ENCODE peak calls at places on chromosomes 3 and 15, in ten cellular contexts. I, A, H, E, F, Q, D, Y, S and W are unnamed samples.

GRCh38 chr3:153043729-153044314 is 118.2 kb upstream of the RAP2B start:
- DNase-seq in I (peak), A (peak), H (no peak), E (peak), F (no peak), Q (no peak), D (no peak), Y (peak), S (no peak), W (no peak)

GRCh38 chr3:44865272-44866005 is 3.7 kb downstream of the TMEM42 start:
- DNase-seq in I (no peak), A (no peak), H (no peak), E (no peak), F (no peak), Q (no peak), D (no peak), Y (no peak), S (no peak), W (no peak)

GRCh38 chr15:57437564-57437963 is 61.3 kb downstream of the CGNL1 start:
- DNase-seq in I (no peak), A (no peak), H (no peak), E (no peak), F (no peak), Q (no peak), D (no peak), Y (no peak), S (no peak), W (no peak)

GRCh38 chr3:46946856-46947544 is 29.5 kb downstream of the CCDC12 start:
- DNase-seq in I (peak), A (peak), H (peak), E (peak), F (peak), Q (no peak), D (no peak), Y (peak), S (no peak), W (no peak)

GRCh38 chr3:101128786-101129185 is 135.6 kb upstream of the ABI3BP start:
- DNase-seq in I (no peak), A (peak), H (no peak), E (no peak), F (peak), Q (no peak), D (peak), Y (peak), S (no peak), W (no peak)

GRCh38 chr3:195043612-195044144 is 227.3 kb downstream of the XXYLT1 start:
- DNase-seq in I (no peak), A (no peak), H (no peak), E (peak), F (no peak), Q (no peak), D (no peak), Y (no peak), S (no peak), W (no peak)

GRCh38 chr15:100918034-100918689 is 995 bp upstream of the LRRK1 start:
- DNase-seq in I (peak), A (peak), H (peak), E (peak), F (peak), Q (no peak), D (peak), Y (peak), S (peak), W (no peak)

GRCh38 chr15:60093273-60094067 is 89.4 kb downstream of the FOXB1 start:
- DNase-seq in I (no peak), A (no peak), H (no peak), E (no peak), F (peak), Q (no peak), D (peak), Y (peak), S (no peak), W (no peak)

GRCh38 chr15:51349156-51349844 is 7.8 kb downstream of the GLDN start:
- DNase-seq in I (no peak), A (no peak), H (no peak), E (peak), F (no peak), Q (no peak), D (no peak), Y (no peak), S (no peak), W (no peak)

GRCh38 chr3:32791833-32792232 is 26.0 kb upstream of the TRIM71 start:
- DNase-seq in I (no peak), A (no peak), H (no peak), E (no peak), F (no peak), Q (no peak), D (no peak), Y (no peak), S (no peak), W (no peak)

GRCh38 chr3:141399979-141400971 is 32.0 kb downstream of the ZBTB38 start:
- DNase-seq in I (peak), A (no peak), H (no peak), E (peak), F (no peak), Q (no peak), D (no peak), Y (no peak), S (no peak), W (peak)

GRCh38 chr15:50224606-50225005 is 40.9 kb downstream of the HDC start:
- DNase-seq in I (peak), A (peak), H (no peak), E (peak), F (no peak), Q (no peak), D (no peak), Y (peak), S (no peak), W (no peak)

GRCh38 chr15:57792729-57793449 is 86.4 kb downstream of the POLR2M start:
- DNase-seq in I (no peak), A (peak), H (peak), E (no peak), F (no peak), Q (no peak), D (no peak), Y (peak), S (no peak), W (no peak)

GRCh38 chr15:80265021-80265420 is 13.0 kb upstream of the CTXND1 start:
- DNase-seq in I (no peak), A (peak), H (no peak), E (no peak), F (no peak), Q (no peak), D (no peak), Y (peak), S (no peak), W (no peak)

GRCh38 chr15:58440922-58441321 is 9.1 kb downstream of the LIPC start:
- DNase-seq in I (no peak), A (peak), H (peak), E (no peak), F (peak), Q (no peak), D (no peak), Y (peak), S (no peak), W (no peak)

GRCh38 chr3:23068016-23068728 is 135.0 kb upstream of the UBE2E2 start:
- DNase-seq in I (no peak), A (no peak), H (no peak), E (no peak), F (no peak), Q (no peak), D (no peak), Y (no peak), S (no peak), W (no peak)

GRCh38 chr3:24344784-24345439 is 149.7 kb downstream of the THRB start:
- DNase-seq in I (no peak), A (no peak), H (no peak), E (peak), F (no peak), Q (no peak), D (no peak), Y (no peak), S (no peak), W (no peak)

GRCh38 chr3:24351779-24352469 is 142.7 kb downstream of the THRB start:
- DNase-seq in I (peak), A (peak), H (no peak), E (peak), F (peak), Q (no peak), D (peak), Y (no peak), S (no peak), W (no peak)

GRCh38 chr3:24352893-24353553 is 141.6 kb downstream of the THRB start:
- DNase-seq in I (no peak), A (no peak), H (no peak), E (no peak), F (no peak), Q (no peak), D (no peak), Y (no peak), S (no peak), W (no peak)

GRCh38 chr3:24348348-24348747 is 146.3 kb downstream of the THRB start:
- DNase-seq in I (no peak), A (no peak), H (no peak), E (no peak), F (no peak), Q (no peak), D (no peak), Y (no peak), S (no peak), W (no peak)

GRCh38 chr3:24349367-24350019 is 145.2 kb downstream of the THRB start:
- DNase-seq in I (no peak), A (no peak), H (no peak), E (no peak), F (no peak), Q (no peak), D (no peak), Y (no peak), S (no peak), W (no peak)
- TF ChIP-seq CTCF in I (no peak), A (no peak), H (no peak), E (no peak), F (no peak), Q (no peak), D (no peak), Y (no peak), S (no peak), W (no peak)

GRCh38 chr3:115239717-115240116 is 92.6 kb upstream of the ZBTB20 start:
- DNase-seq in I (peak), A (peak), H (no peak), E (peak), F (peak), Q (peak), D (no peak), Y (peak), S (no peak), W (peak)
- H3K4me3 ChIP-seq in I (no peak), A (no peak), H (no peak), E (peak), F (no peak), Q (no peak), D (no peak), Y (no peak), S (no peak), W (no peak)

DNA sequence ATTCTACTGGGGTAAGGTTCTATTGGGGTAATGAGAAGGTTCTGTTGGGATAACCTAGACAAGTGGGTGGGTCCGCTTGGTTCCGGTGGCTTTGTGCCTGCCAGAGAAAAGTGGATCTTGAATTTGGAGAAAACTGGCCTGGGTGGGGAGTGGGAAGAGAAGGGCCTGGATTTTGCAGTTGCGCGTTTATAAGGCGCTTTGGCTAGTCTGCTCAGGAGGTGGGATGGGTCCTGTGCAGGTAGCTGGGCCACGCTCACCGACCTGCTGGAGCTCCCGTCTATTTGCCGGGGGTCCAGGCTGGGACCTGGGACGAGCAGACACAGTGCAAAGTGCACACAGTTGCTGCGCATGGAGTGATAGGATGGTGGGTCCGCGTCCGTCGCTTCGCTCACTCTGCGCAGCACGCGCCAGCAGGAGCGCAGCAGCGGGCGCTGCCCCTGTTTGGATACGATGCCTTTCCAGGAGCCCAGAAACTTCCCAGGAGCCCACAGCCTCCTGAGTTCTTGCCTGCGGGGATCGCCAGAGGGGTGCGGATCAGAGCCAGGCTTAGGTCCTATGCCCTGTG is 1.3 kb upstream of the AP3B2 start:
- DNase-seq in I (no peak), A (no peak), H (no peak), E (no peak), F (no peak), Q (no peak), D (no peak), Y (no peak), S (no peak), W (no peak)
- TF ChIP-seq CTCF in I (no peak), A (no peak), H (no peak), E (no peak), F (no peak), Q (no peak), D (no peak), Y (no peak), S (no peak), W (no peak)

GRCh38 chr3:186668426-186668825 is 2.6 kb downstream of the HRG start:
- DNase-seq in I (no peak), A (peak), H (no peak), E (no peak), F (no peak), Q (no peak), D (no peak), Y (peak), S (no peak), W (no peak)

GRCh38 chr3:186663351-186664118 is 2.3 kb upstream of the HRG start:
- DNase-seq in I (no peak), A (no peak), H (no peak), E (no peak), F (no peak), Q (no peak), D (no peak), Y (no peak), S (no peak), W (no peak)

GRCh38 chr3:186665484-186666188 is at the start of gene HRG:
- DNase-seq in I (no peak), A (no peak), H (no peak), E (no peak), F (no peak), Q (no peak), D (no peak), Y (no peak), S (no peak), W (no peak)

GRCh38 chr3:186664506-186664905 is 1.3 kb upstream of the HRG start:
- DNase-seq in I (no peak), A (no peak), H (no peak), E (no peak), F (no peak), Q (no peak), D (no peak), Y (no peak), S (no peak), W (no peak)

DNA sequence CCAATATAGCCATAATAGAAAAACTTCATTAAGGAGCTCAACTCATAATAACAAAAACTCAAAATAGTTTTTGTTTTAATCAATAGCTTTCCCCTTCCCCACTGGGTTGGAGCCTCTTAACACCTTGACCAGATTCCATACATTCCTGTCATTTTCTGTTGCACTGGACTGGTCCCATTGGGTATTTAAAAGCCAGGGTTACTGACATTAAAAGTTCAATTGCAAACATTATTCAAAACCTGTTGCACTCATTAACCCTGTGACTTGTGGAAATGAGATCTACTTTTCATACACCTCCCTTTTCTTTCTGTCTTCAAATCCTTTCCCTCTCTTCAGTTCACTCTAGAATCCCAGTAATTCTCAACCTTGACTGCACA is 1.7 kb upstream of the HRG start:
- DNase-seq in I (no peak), A (no peak), H (no peak), E (no peak), F (no peak), Q (no peak), D (no peak), Y (no peak), S (no peak), W (no peak)
- H3K4me3 ChIP-seq in I (no peak), A (no peak), H (no peak), E (no peak), F (no peak), Q (no peak), D (no peak), Y (no peak), S (no peak), W (no peak)

GRCh38 chr15:74305687-74306086 is 61.8 kb downstream of the CYP11A1 start:
- DNase-seq in I (no peak), A (no peak), H (no peak), E (no peak), F (no peak), Q (no peak), D (no peak), Y (no peak), S (no peak), W (no peak)

GRCh38 chr15:74308643-74308945 is 58.9 kb downstream of the CYP11A1 start:
- DNase-seq in I (no peak), A (no peak), H (no peak), E (no peak), F (no peak), Q (no peak), D (no peak), Y (no peak), S (no peak), W (no peak)

GRCh38 chr15:74304459-74304858 is 63.0 kb downstream of the CYP11A1 start:
- DNase-seq in I (no peak), A (no peak), H (no peak), E (no peak), F (no peak), Q (no peak), D (no peak), Y (no peak), S (no peak), W (no peak)

GRCh38 chr15:74306801-74307217 is 60.6 kb downstream of the CYP11A1 start:
- DNase-seq in I (no peak), A (peak), H (no peak), E (no peak), F (no peak), Q (no peak), D (no peak), Y (peak), S (no peak), W (no peak)

DNA sequence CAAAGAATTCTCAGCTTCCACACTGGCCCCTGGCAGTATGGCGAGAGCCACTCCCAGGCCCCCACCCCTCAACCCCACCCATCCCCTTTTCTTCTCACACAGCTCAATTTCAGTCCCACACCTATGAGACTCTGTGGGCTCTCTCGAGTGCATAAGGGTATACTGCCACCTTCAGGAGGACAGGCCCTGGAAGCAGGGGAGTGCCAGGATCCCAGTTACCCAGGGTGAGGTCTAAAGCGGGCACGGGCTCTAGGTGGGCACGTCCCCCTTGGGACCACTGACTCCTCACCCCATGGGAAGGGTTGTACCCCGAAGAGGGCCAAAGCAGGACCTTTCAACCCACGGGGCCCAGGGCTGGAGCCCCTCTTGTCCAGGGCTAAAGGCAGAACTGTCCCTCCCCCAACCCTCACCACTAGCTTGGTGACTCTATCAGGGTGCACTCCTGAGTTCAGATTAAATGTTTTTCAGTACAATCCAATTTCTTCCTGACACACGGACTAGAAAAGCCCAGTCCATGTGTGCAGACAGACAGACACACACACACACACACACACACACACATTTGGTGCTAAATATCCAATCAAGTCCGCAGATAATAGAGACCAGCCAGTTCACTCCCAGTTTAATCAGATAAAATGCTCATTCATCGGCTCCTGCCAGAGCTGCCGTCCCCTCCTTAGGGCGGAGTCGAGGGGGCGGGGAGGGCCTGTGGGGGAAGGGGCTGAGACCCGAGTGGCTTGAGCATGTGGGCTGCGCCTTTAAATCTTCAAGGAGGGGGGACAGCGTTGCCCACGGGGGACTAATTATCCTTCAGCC is 59.4 kb downstream of the CYP11A1 start:
- DNase-seq in I (peak), A (peak), H (peak), E (peak), F (peak), Q (no peak), D (peak), Y (peak), S (no peak), W (peak)
- TF ChIP-seq CTCF in I (peak), A (peak), H (no peak), E (peak), F (peak), Q (peak), D (peak), Y (peak), S (peak), W (peak)

GRCh38 chr3:196967412-196968232 is 1.0 kb downstream of the PIGZ start:
- DNase-seq in I (no peak), A (no peak), H (no peak), E (no peak), F (no peak), Q (no peak), D (no peak), Y (no peak), S (no peak), W (no peak)

GRCh38 chr3:196965112-196965803 is 3.4 kb downstream of the PIGZ start:
- DNase-seq in I (no peak), A (no peak), H (no peak), E (no peak), F (no peak), Q (no peak), D (no peak), Y (no peak), S (no peak), W (no peak)

GRCh38 chr3:196966526-196967401 is 1.9 kb downstream of the PIGZ start:
- DNase-seq in I (no peak), A (no peak), H (no peak), E (peak), F (no peak), Q (no peak), D (no peak), Y (no peak), S (no peak), W (no peak)

GRCh38 chr3:196963309-196963953 is 5.2 kb downstream of the PIGZ start:
- DNase-seq in I (no peak), A (no peak), H (no peak), E (no peak), F (no peak), Q (no peak), D (no peak), Y (no peak), S (no peak), W (no peak)

GRCh38 chr3:196965804-196966173 is 2.8 kb downstream of the PIGZ start:
- DNase-seq in I (no peak), A (no peak), H (no peak), E (no peak), F (no peak), Q (no peak), D (no peak), Y (no peak), S (no peak), W (no peak)
- H3K4me3 ChIP-seq in I (no peak), A (no peak), H (no peak), E (no peak), F (no peak), Q (no peak), D (no peak), Y (no peak), S (no peak), W (no peak)

GRCh38 chr3:10935846-10936631 is 56.5 kb upstream of the SLC6A1 start:
- DNase-seq in I (no peak), A (peak), H (no peak), E (no peak), F (no peak), Q (no peak), D (no peak), Y (peak), S (no peak), W (no peak)

GRCh38 chr3:10933958-10934481 is 58.5 kb upstream of the SLC6A1 start:
- DNase-seq in I (peak), A (peak), H (no peak), E (peak), F (no peak), Q (no peak), D (no peak), Y (peak), S (no peak), W (no peak)

GRCh38 chr3:10936686-10937085 is 55.9 kb upstream of the SLC6A1 start:
- DNase-seq in I (no peak), A (no peak), H (no peak), E (no peak), F (no peak), Q (no peak), D (no peak), Y (no peak), S (no peak), W (no peak)

GRCh38 chr3:10933470-10933957 is 59.0 kb upstream of the SLC6A1 start:
- DNase-seq in I (no peak), A (peak), H (no peak), E (no peak), F (no peak), Q (no peak), D (no peak), Y (no peak), S (no peak), W (no peak)

GRCh38 chr3:10935028-10935427 is 57.5 kb upstream of the SLC6A1 start:
- DNase-seq in I (no peak), A (no peak), H (no peak), E (no peak), F (no peak), Q (no peak), D (no peak), Y (no peak), S (no peak), W (no peak)
- TF ChIP-seq CTCF in I (no peak), A (no peak), H (no peak), E (no peak), F (no peak), Q (no peak), D (no peak), Y (no peak), S (no peak), W (no peak)